ENCODE peak calls at places on chromosomes 4 and X, in ten cellular contexts. I, R, G, F, J, D, N, B, S and E are unnamed samples.

GRCh38 chr4:151537726-151538125 is 128.8 kb downstream of the FHIP1A start:
- DNase-seq in J (peak; percentile 65), I (peak; percentile 43), R (no peak), D (peak; percentile 9), B (no peak), S (no peak), G (no peak), N (peak; percentile 74), F (no peak), E (no peak)

GRCh38 chr4:139330283-139330682 is 28.0 kb upstream of the NDUFC1 start:
- DNase-seq in B (no peak), J (no peak), N (no peak), F (no peak), R (no peak), D (no peak), I (peak; percentile 47), G (no peak), S (no peak), E (no peak)

GRCh38 chr4:86594559-86595425 is 677 bp downstream of the PTPN13 start:
- DNase-seq in G (peak; percentile 74), N (peak; percentile 83), D (peak; percentile 94), F (no peak), I (peak; percentile 78), J (peak; percentile 79), S (no peak), B (peak; percentile 34), R (no peak), E (no peak)

GRCh38 chrX:53223955-53224859 is 800 bp downstream of the KDM5C start:
- DNase-seq in D (peak; percentile 79), I (no peak), F (peak; percentile 11), R (no peak), B (no peak), S (peak; percentile 22), N (peak; percentile 56), J (peak; percentile 7), G (peak; percentile 71), E (no peak)

GRCh38 chr4:87088188-87088587 is 132.2 kb downstream of the KLHL8 start:
- DNase-seq in D (no peak), R (no peak), B (no peak), J (no peak), S (no peak), I (no peak), G (no peak), N (no peak), F (no peak), E (no peak)

GRCh38 chrX:73562458-73562857 is 539 bp upstream of the CHIC1 start:
- DNase-seq in R (no peak), S (no peak), G (no peak), D (no peak), F (peak; percentile 0), I (no peak), J (no peak), N (no peak), B (no peak), E (no peak)

GRCh38 chr4:185721949-185722316 is 90.1 kb downstream of the SORBS2 start:
- DNase-seq in G (no peak), J (peak; percentile 72), D (no peak), I (no peak), N (no peak), S (no peak), R (no peak), F (no peak), B (no peak), E (no peak)

GRCh38 chrX:149010026-149010898 is 494.8 kb downstream of the IDS start:
- DNase-seq in S (no peak), N (no peak), D (no peak), B (no peak), I (no peak), F (no peak), R (no peak), J (no peak), G (no peak), E (no peak)

GRCh38 chrX:15686818-15687685 is 22.4 kb upstream of the CLTRN start:
- DNase-seq in G (peak; percentile 43), R (peak; percentile 16), S (peak; percentile 32), J (no peak), D (peak; percentile 63), F (peak; percentile 63), N (peak; percentile 74), I (peak; percentile 71), B (peak; percentile 47), E (peak; percentile 53)

GRCh38 chrX:146243071-146243470 is 425.4 kb downstream of the SLITRK2 start:
- DNase-seq in S (no peak), F (no peak), J (no peak), R (no peak), G (no peak), D (no peak), N (peak; percentile 23), B (no peak), I (no peak), E (no peak)

GRCh38 chr4:47526281-47526680 is 41.2 kb downstream of the ATP10D start:
- DNase-seq in B (no peak), I (no peak), D (peak; percentile 63), G (no peak), N (peak; percentile 49), R (no peak), J (peak; percentile 20), S (no peak), F (no peak), E (no peak)

GRCh38 chrX:9586992-9587392 is 122.1 kb downstream of the TBL1X start:
- DNase-seq in F (no peak), G (no peak), N (no peak), S (no peak), B (no peak), D (no peak), R (no peak), I (no peak), J (no peak), E (no peak)